ENCODE peak calls at places on chromosomes 4 and X, in five cellular contexts. W is suprapubic skin, M is GM23338, C is sigmoid colon, K is SK-N-SH. A is an unnamed sample.

GRCh38 chr4:17577660-17578481 is 873 bp downstream of the LAP3 start:
- DNase-seq in W (peak; percentile 79), M (peak; percentile 18), C (peak; percentile 83), K (peak; percentile 77), A (peak; percentile 20)

GRCh38 chrX:79570524-79571240 is 203.5 kb upstream of the ITM2A start:
- DNase-seq in W (no peak), M (no peak), C (no peak), K (no peak), A (no peak)

GRCh38 chrX:17990542-17990941 is 129.4 kb upstream of the RAI2 start:
- DNase-seq in W (no peak), M (no peak), C (no peak), K (no peak), A (no peak)

GRCh38 chrX:40996886-40997530 is 88.2 kb upstream of the USP9X start:
- DNase-seq in W (no peak), M (peak; percentile 74), C (no peak), K (peak; percentile 44), A (no peak)

GRCh38 chr4:891747-892146 is 40.4 kb downstream of the GAK start:
- DNase-seq in W (no peak), M (peak; percentile 75), C (no peak), K (peak; percentile 61), A (no peak)

GRCh38 chr4:86977621-86978184 is 42.9 kb downstream of the AFF1 start:
- DNase-seq in W (no peak), M (no peak), C (no peak), K (no peak), A (peak; percentile 10)

GRCh38 chrX:14616876-14617275 is 87.5 kb downstream of the GLRA2 start:
- DNase-seq in W (no peak), M (no peak), C (no peak), K (no peak), A (no peak)

GRCh38 chr4:55175779-55176231 is 50.4 kb upstream of the KDR start:
- DNase-seq in W (no peak), M (peak; percentile 43), C (no peak), K (no peak), A (no peak)

GRCh38 chr4:20615492-20616136 is 84.6 kb upstream of the PACRGL start:
- DNase-seq in W (no peak), M (no peak), C (no peak), K (no peak), A (no peak)

GRCh38 chr4:19025031-19025430 is 1003.5 kb upstream of the LCORL start:
- DNase-seq in W (no peak), M (no peak), C (no peak), K (no peak), A (no peak)

GRCh38 chr4:145531193-145531592 is 49.5 kb downstream of the SMAD1 start:
- DNase-seq in W (no peak), M (no peak), C (no peak), K (peak; percentile 36), A (no peak)

GRCh38 chrX:136189222-136189621 is 41.9 kb downstream of the FHL1 start:
- DNase-seq in W (no peak), M (no peak), C (no peak), K (peak; percentile 21), A (no peak)

GRCh38 chr4:94976371-94977011 is 218.7 kb downstream of the BMPR1B start:
- DNase-seq in W (no peak), M (no peak), C (no peak), K (no peak), A (no peak)
- TF ChIP-seq CTCF in W (no peak), M (no peak), C (no peak), K (no peak), A (no peak)

GRCh38 chr4:186581421-186581820 is 26.1 kb upstream of the MTNR1A start:
- DNase-seq in W (no peak), M (no peak), C (no peak), K (no peak), A (no peak)

GRCh38 chr4:186584912-186585311 is 29.5 kb upstream of the MTNR1A start:
- DNase-seq in W (no peak), M (no peak), C (no peak), K (no peak), A (no peak)

GRCh38 chr4:186586190-186586589 is 30.8 kb upstream of the MTNR1A start:
- DNase-seq in W (no peak), M (no peak), C (no peak), K (no peak), A (no peak)

GRCh38 chr4:186580669-186581068 is 25.3 kb upstream of the MTNR1A start:
- DNase-seq in W (no peak), M (no peak), C (no peak), K (no peak), A (no peak)
- TF ChIP-seq POLR2AphosphoS5 in W (no peak), M (no peak), C (no peak), K (no peak), A (no peak)

GRCh38 chrX:48645669-48646068 is 37.9 kb upstream of the WAS start:
- DNase-seq in W (no peak), M (no peak), C (peak; percentile 2), K (no peak), A (no peak)

GRCh38 chrX:48649109-48649508 is 34.5 kb upstream of the WAS start:
- DNase-seq in W (no peak), M (no peak), C (peak; percentile 2), K (no peak), A (no peak)

GRCh38 chrX:48648299-48648698 is 35.3 kb upstream of the WAS start:
- DNase-seq in W (no peak), M (peak; percentile 77), C (peak; percentile 74), K (peak; percentile 49), A (no peak)
- TF ChIP-seq CTCF in W (no peak), M (peak; percentile 59), C (peak; percentile 11), K (peak; percentile 45), A (no peak)

GRCh38 chrX:25003066-25003849 is 12.5 kb downstream of the ARX start:
- DNase-seq in W (no peak), M (peak; percentile 67), C (no peak), K (no peak), A (no peak)
- TF ChIP-seq POLR2AphosphoS5 in W (no peak), M (no peak), C (no peak), K (no peak), A (no peak)

DNA sequence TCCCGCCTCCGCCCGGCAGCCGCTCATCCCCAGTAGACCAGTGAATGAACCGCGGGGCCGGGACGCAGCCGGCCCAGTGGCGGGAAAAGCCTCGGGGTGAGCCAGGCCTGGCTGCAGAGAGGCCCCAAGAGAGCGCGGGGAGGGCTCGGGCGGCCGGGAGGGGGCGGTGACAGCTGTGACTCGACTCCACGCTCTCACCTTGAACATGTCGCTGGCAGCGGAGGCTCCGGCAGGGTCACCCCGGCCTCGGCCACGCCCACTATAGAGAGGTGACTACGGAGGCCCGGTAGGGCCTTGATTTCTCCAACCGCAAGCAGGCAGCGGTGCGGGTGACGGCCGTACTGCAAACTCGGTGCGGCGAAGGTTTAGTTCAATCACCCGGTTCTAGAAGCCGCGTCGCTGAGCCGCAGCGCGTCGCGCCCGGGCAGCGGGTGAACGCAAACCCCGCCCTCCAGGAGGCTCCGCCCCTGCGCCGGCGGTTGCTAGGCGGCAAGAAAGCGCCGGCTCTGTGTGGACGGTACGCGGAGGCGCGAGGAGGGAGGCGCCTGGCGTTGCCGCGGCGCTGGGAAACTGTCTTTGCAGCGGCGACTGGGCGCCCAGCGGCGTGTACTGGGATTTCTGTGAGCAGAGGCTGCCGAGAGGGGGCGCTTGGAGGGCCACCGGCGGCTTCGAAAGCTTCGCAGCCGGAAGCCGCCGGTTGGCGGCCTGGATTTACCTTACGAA is at the start of the genes APOO and CXorf58:
- DNase-seq in W (peak; percentile 90), M (peak; percentile 92), C (peak; percentile 95), K (peak; percentile 88), A (peak; percentile 87)
- TF ChIP-seq CTCF in W (peak; percentile 79), M (peak; percentile 64), C (peak; percentile 88), K (peak; percentile 69), A (peak; percentile 95)

DNA sequence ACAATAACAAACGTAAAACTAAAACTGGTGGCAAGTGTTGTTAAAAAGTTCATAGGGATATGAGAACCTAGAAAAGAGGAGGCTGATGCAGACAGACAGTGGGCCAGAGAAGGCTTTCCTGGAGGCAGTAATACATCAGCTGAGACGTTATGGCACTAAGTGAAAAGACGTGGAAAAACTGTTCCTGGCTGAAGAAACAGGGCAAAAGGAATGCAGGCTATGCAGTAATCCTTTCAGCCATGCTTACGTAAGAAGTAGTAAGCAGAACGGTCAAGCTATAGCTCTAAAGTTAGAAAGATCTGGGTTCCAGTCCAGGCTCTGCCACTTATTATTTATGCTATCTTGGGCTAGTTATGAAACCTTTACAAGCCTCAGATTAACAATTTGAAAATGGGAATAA is 6.4 kb downstream of the LAMTOR3 start:
- DNase-seq in W (no peak), M (no peak), C (no peak), K (no peak), A (no peak)
- TF ChIP-seq POLR2AphosphoS5 in W (no peak), M (no peak), C (no peak), K (no peak), A (no peak)

GRCh38 chr4:94564252-94564651 is 112.5 kb downstream of the PDLIM5 start:
- DNase-seq in W (no peak), M (peak; percentile 16), C (no peak), K (no peak), A (no peak)
- TF ChIP-seq CTCF in W (no peak), M (no peak), C (no peak), K (no peak), A (no peak)